ENCODE peak calls at places on chromosomes 6 and 20, in ten cellular contexts. Y is IMR-90; O is CD4-positive, alpha-beta T cell; Q is cardiac muscle cell; M is PC-9; J is stomach; F is heart right ventricle; X is foreskin keratinocyte; C is brain microvascular endothelial cell; P is OCI-LY7. U is an unnamed sample.

GRCh38 chr20:62476074-62476838 is 461 bp upstream of the GATA5 start:
- DNase-seq in Y (no peak), O (no peak), Q (peak), M (peak), J (peak), F (peak), X (no peak), C (no peak), P (no peak), U (no peak)

GRCh38 chr6:26159417-26160273 is 72.4 kb downstream of the HFE start:
- DNase-seq in Y (no peak), O (no peak), Q (no peak), M (no peak), J (no peak), F (no peak), X (peak), C (no peak), P (peak), U (no peak)

GRCh38 chr20:62042025-62042820 is 23.5 kb downstream of the TAF4 start:
- DNase-seq in Y (no peak), O (no peak), Q (no peak), M (no peak), J (no peak), F (peak), X (no peak), C (no peak), P (peak), U (no peak)

GRCh38 chr6:137903933-137904821 is 37.1 kb downstream of the TNFAIP3 start:
- DNase-seq in Y (peak), O (no peak), Q (no peak), M (no peak), J (no peak), F (no peak), X (no peak), C (no peak), P (peak), U (no peak)

GRCh38 chr6:152091851-152092341 is 284.4 kb downstream of the ESR1 start:
- DNase-seq in Y (peak), O (no peak), Q (no peak), M (no peak), J (no peak), F (no peak), X (peak), C (no peak), P (no peak), U (no peak)

GRCh38 chr6:6969761-6970223 is 138.0 kb upstream of the RREB1 start:
- DNase-seq in Y (no peak), O (no peak), Q (no peak), M (peak), J (peak), F (no peak), X (peak), C (no peak), P (no peak), U (peak)

GRCh38 chr6:112957526-112957916 is 610.4 kb downstream of the RFPL4B start:
- DNase-seq in Y (no peak), O (no peak), Q (no peak), M (no peak), J (no peak), F (no peak), X (no peak), C (no peak), P (no peak), U (no peak)

GRCh38 chr6:23412770-23413169 is 713.2 kb upstream of the NRSN1 start:
- DNase-seq in Y (no peak), O (no peak), Q (no peak), M (no peak), J (no peak), F (no peak), X (peak), C (no peak), P (no peak), U (no peak)

GRCh38 chr6:97594834-97595233 is 311.8 kb upstream of the MMS22L start:
- DNase-seq in Y (peak), O (no peak), Q (peak), M (no peak), J (no peak), F (no peak), X (no peak), C (peak), P (no peak), U (no peak)

GRCh38 chr20:62376112-62377063 is 9.3 kb upstream of the LAMA5 start:
- DNase-seq in Y (peak), O (no peak), Q (peak), M (peak), J (peak), F (peak), X (no peak), C (no peak), P (no peak), U (peak)

GRCh38 chr6:53168516-53169257 is 20.0 kb upstream of the GCM1 start:
- DNase-seq in Y (peak), O (no peak), Q (no peak), M (peak), J (no peak), F (no peak), X (peak), C (peak), P (no peak), U (no peak)

GRCh38 chr20:51697119-51697826 is 70.9 kb downstream of the ATP9A start:
- DNase-seq in Y (peak), O (no peak), Q (no peak), M (no peak), J (no peak), F (no peak), X (peak), C (no peak), P (no peak), U (no peak)

GRCh38 chr6:69456086-69456485 is 340.7 kb downstream of the LMBRD1 start:
- DNase-seq in Y (no peak), O (no peak), Q (no peak), M (no peak), J (no peak), F (no peak), X (no peak), C (no peak), P (no peak), U (no peak)

GRCh38 chr6:14047151-14047740 is 70.3 kb upstream of the CD83 start:
- DNase-seq in Y (no peak), O (no peak), Q (no peak), M (no peak), J (no peak), F (no peak), X (no peak), C (no peak), P (no peak), U (no peak)

GRCh38 chr6:88661136-88661535 is 302.3 kb downstream of the RNGTT start:
- DNase-seq in Y (no peak), O (no peak), Q (no peak), M (no peak), J (no peak), F (no peak), X (no peak), C (no peak), P (no peak), U (no peak)

GRCh38 chr6:7532232-7532631 is 9.2 kb upstream of the DSP start:
- DNase-seq in Y (no peak), O (no peak), Q (no peak), M (peak), J (peak), F (no peak), X (no peak), C (no peak), P (no peak), U (peak)

GRCh38 chr6:2021713-2022125 is 223.7 kb downstream of the GMDS start:
- DNase-seq in Y (peak), O (no peak), Q (no peak), M (peak), J (peak), F (peak), X (peak), C (no peak), P (no peak), U (no peak)

GRCh38 chr6:1388927-1389790 is at the start of gene FOXF2:
- DNase-seq in Y (no peak), O (no peak), Q (peak), M (no peak), J (no peak), F (no peak), X (no peak), C (no peak), P (no peak), U (no peak)

GRCh38 chr20:47720636-47721427 is 64.4 kb downstream of the SULF2 start:
- DNase-seq in Y (peak), O (no peak), Q (no peak), M (no peak), J (no peak), F (no peak), X (no peak), C (no peak), P (no peak), U (no peak)

GRCh38 chr6:96836579-96837137 is 619 bp downstream of the GPR63 start:
- DNase-seq in Y (peak), O (no peak), Q (peak), M (peak), J (no peak), F (no peak), X (no peak), C (peak), P (no peak), U (no peak)

GRCh38 chr20:44431502-44432234 is 44.0 kb upstream of the TTPAL start:
- DNase-seq in Y (no peak), O (no peak), Q (no peak), M (no peak), J (no peak), F (no peak), X (no peak), C (no peak), P (no peak), U (no peak)

GRCh38 chr6:105862936-105863603 is 223.1 kb upstream of the PRDM1 start:
- DNase-seq in Y (no peak), O (no peak), Q (no peak), M (no peak), J (no peak), F (no peak), X (no peak), C (no peak), P (peak), U (no peak)

GRCh38 chr6:109783245-109783990 is 92.3 kb downstream of the FIG4 start:
- DNase-seq in Y (peak), O (no peak), Q (peak), M (no peak), J (no peak), F (no peak), X (no peak), C (no peak), P (no peak), U (no peak)

GRCh38 chr6:125910518-125910917 is 46.1 kb upstream of the HINT3 start:
- DNase-seq in Y (peak), O (no peak), Q (no peak), M (no peak), J (no peak), F (no peak), X (peak), C (no peak), P (no peak), U (no peak)

GRCh38 chr20:50245561-50246366 is 55.1 kb downstream of the CEBPB start:
- DNase-seq in Y (peak), O (no peak), Q (no peak), M (no peak), J (no peak), F (no peak), X (no peak), C (no peak), P (no peak), U (no peak)

GRCh38 chr6:86016567-86016966 is 373.9 kb upstream of the SYNCRIP start:
- DNase-seq in Y (no peak), O (no peak), Q (no peak), M (no peak), J (no peak), F (no peak), X (no peak), C (no peak), P (no peak), U (no peak)

GRCh38 chr6:147802400-147802799 is 293.9 kb downstream of the SAMD5 start:
- DNase-seq in Y (peak), O (no peak), Q (no peak), M (no peak), J (no peak), F (no peak), X (no peak), C (no peak), P (no peak), U (no peak)

GRCh38 chr6:108947114-108947854 is 99.1 kb downstream of the ARMC2 start:
- DNase-seq in Y (peak), O (no peak), Q (no peak), M (peak), J (no peak), F (no peak), X (peak), C (peak), P (no peak), U (no peak)

GRCh38 chr6:143079325-143079640 is 18.6 kb downstream of the AIG1 start:
- DNase-seq in Y (no peak), O (no peak), Q (no peak), M (no peak), J (no peak), F (no peak), X (no peak), C (no peak), P (no peak), U (no peak)

GRCh38 chr6:163296835-163297519 is 117.5 kb upstream of the QKI start:
- DNase-seq in Y (no peak), O (no peak), Q (peak), M (no peak), J (no peak), F (no peak), X (no peak), C (no peak), P (no peak), U (no peak)

GRCh38 chr6:35050291-35050987 is 90.7 kb downstream of the TCP11 start:
- DNase-seq in Y (no peak), O (no peak), Q (no peak), M (no peak), J (no peak), F (no peak), X (no peak), C (no peak), P (no peak), U (no peak)

GRCh38 chr6:51342393-51342792 is 523.7 kb downstream of the TFAP2B start:
- DNase-seq in Y (no peak), O (no peak), Q (no peak), M (no peak), J (no peak), F (no peak), X (no peak), C (no peak), P (no peak), U (no peak)

GRCh38 chr6:155185544-155185943 is 78.3 kb upstream of the CLDN20 start:
- DNase-seq in Y (peak), O (no peak), Q (no peak), M (peak), J (peak), F (no peak), X (peak), C (peak), P (no peak), U (no peak)

GRCh38 chr6:31729515-31729978 is 448 bp upstream of the DDAH2 start:
- DNase-seq in Y (peak), O (peak), Q (peak), M (peak), J (peak), F (peak), X (peak), C (peak), P (peak), U (peak)

GRCh38 chr6:118813795-118814194 is 80.2 kb upstream of the ASF1A start:
- DNase-seq in Y (peak), O (no peak), Q (no peak), M (no peak), J (no peak), F (no peak), X (peak), C (peak), P (no peak), U (no peak)

GRCh38 chr6:87126501-87126900 is 28.9 kb upstream of the ZNF292 start:
- DNase-seq in Y (no peak), O (no peak), Q (no peak), M (no peak), J (no peak), F (no peak), X (no peak), C (no peak), P (no peak), U (no peak)

DNA sequence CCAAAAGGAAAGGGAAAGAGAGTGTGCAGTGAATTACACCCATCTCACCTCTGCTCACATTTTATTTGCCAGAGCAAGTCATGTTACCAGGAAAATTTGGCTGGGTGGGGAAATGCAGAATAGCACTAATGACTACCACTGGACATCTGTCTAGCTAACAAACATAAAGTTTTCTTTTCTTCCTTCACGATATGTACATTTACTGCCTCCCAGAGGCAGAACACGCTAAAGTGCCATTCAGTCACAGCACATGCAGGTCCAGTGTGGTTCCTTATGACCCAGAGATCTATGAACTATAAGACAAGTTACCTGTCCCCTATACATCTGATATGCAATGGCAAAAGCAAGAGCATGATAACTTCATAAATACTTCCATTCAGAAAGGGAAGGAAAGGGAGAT is 194.1 kb downstream of the OGFRL1 start:
- DNase-seq in Y (no peak), O (no peak), Q (no peak), M (no peak), J (no peak), F (no peak), X (no peak), C (no peak), P (no peak), U (no peak)
- TF ChIP-seq CTCF in Y (peak), O (no peak), Q (peak), M (no peak), J (no peak), F (peak), X (peak), C (peak), P (peak), U (no peak)

GRCh38 chr6:37459981-37460800 is 27.2 kb downstream of the CMTR1 start:
- DNase-seq in Y (no peak), O (no peak), Q (peak), M (no peak), J (no peak), F (no peak), X (no peak), C (no peak), P (no peak), U (no peak)
- H3K27ac ChIP-seq in Y (no peak), O (no peak), Q (peak), M (no peak), J (no peak), F (no peak), X (no peak), C (no peak), P (no peak), U (no peak)

GRCh38 chr6:10256113-10256690 is 158.7 kb downstream of the TFAP2A start:
- DNase-seq in Y (no peak), O (no peak), Q (no peak), M (no peak), J (no peak), F (no peak), X (no peak), C (peak), P (peak), U (no peak)
- TF ChIP-seq CTCF in Y (peak), O (no peak), Q (peak), M (peak), J (no peak), F (no peak), X (peak), C (peak), P (peak), U (no peak)

DNA sequence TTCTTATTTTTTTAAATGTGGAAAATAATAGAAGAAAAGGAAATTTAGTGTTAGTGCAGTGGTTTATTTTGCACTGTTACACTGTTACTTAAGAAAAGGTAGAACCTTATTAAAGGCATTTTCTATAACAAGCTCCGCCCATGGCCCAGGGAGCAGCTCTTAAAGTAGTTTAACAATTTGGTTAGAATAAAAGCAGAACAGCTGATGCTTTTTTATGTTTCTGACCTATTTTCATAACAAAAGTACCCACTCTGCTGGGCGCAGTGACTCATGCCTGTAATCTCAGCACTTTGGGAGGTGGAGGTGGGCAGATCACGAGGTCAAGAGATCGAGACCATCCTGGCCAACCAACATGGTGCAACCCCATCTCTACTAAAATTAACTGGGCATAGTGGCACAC is 32.6 kb downstream of the DSTN start:
- DNase-seq in Y (no peak), O (no peak), Q (no peak), M (no peak), J (no peak), F (no peak), X (no peak), C (no peak), P (no peak), U (no peak)
- H3K27ac ChIP-seq in Y (no peak), O (no peak), Q (no peak), M (no peak), J (no peak), F (no peak), X (no peak), C (no peak), P (no peak), U (no peak)

DNA sequence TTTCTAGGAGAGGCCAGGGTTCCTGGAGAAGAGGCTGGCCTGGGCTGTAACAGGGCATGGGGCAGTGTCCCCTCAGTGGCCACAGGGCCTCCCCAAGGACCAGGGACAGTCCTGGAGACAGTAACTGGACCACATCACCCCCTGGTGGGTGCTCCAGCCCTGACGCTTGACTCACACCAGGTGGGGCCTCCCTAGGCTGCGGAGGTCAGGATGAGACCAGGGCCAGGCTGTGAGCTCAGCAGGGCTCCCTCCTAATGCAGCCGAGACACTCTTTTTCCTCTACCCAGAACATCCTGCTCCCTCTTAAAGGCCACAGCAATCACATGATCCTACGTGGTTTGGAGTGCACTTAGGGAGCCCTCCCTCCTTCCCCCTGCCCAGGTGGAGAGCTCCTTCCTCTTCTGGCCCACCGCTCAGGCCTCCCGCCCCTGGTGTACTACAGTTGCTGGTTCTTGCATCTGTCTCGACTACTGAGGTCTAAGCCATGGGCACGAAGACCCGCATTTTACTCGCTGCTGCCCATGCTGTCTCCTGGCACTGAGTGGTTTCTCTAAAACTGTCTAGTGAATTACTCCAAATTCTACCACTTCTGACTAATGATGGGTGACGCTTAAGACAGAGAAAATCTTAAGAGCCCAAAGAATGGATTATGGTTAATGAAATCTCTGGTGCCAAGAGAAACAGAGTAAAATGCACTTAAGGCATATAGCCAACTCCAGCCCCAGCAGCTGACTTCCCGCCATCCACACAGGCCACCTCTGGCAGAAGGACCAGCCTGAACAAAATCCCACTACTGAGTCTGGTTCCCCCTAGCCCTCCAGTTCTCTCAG is 166.1 kb upstream of the CST7 start:
- DNase-seq in Y (no peak), O (no peak), Q (no peak), M (no peak), J (no peak), F (no peak), X (no peak), C (no peak), P (no peak), U (no peak)
- TF ChIP-seq CTCF in Y (peak), O (no peak), Q (no peak), M (no peak), J (no peak), F (no peak), X (no peak), C (peak), P (no peak), U (no peak)

DNA sequence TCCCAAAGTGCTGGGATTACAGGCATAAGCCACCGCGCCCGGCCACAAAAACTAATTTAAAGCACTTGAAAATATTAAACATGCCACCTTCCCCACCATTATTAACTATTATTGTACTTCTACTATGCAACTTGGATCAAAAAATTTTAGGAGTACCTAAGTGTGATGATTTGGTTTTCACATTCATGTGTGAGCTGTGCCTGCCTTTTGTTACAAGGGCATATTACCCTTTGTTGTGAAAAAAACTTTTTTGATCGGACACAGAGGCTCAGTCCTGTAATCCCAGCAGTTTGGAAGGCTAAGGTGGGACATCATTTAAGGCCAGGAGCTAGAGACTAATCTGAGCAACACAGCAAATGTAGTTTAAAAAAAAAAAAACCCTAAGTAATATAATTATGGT is 17.1 kb downstream of the ROMO1 start:
- DNase-seq in Y (no peak), O (no peak), Q (no peak), M (no peak), J (no peak), F (no peak), X (no peak), C (no peak), P (no peak), U (no peak)
- H3K27ac ChIP-seq in Y (no peak), O (no peak), Q (no peak), M (no peak), J (no peak), F (no peak), X (no peak), C (no peak), P (no peak), U (no peak)

U was measured in upper lobe of left lung.